ENCODE peak calls at places on chromosomes 2 and 18, in four cellular contexts. One of them, this sample, is unnamed.

GRCh38 chr2:158211516-158211915 is 109.8 kb downstream of the UPP2 start:
- DNase-seq in SK-N-SH: no peak
- DNase-seq in GM12878: no peak
- DNase-seq in K562: no peak
- DNase-seq in this sample: no peak

GRCh38 chr18:39966275-39966674 is 1988.8 kb upstream of the PIK3C3 start:
- DNase-seq in K562: no peak
- DNase-seq in SK-N-SH: no peak
- DNase-seq in GM12878: no peak
- DNase-seq in this sample: no peak

GRCh38 chr2:105734762-105735538 is 9.8 kb upstream of the NCK2 start:
- DNase-seq in GM12878: no peak
- DNase-seq in K562: no peak
- DNase-seq in SK-N-SH: no peak
- DNase-seq in this sample: no peak

GRCh38 chr2:23563673-23564617 is 179.0 kb downstream of the KLHL29 start:
- DNase-seq in SK-N-SH: peak; percentile 93
- DNase-seq in GM12878: no peak
- DNase-seq in K562: no peak
- DNase-seq in this sample: no peak

GRCh38 chr2:216880509-216881184 is 20.8 kb upstream of the TNP1 start:
- DNase-seq in SK-N-SH: no peak
- DNase-seq in GM12878: no peak
- DNase-seq in K562: peak; percentile 59
- DNase-seq in this sample: no peak

GRCh38 chr2:4992226-4992625 is 700.0 kb upstream of the SOX11 start:
- DNase-seq in SK-N-SH: peak; percentile 41
- DNase-seq in GM12878: no peak
- DNase-seq in K562: no peak
- DNase-seq in this sample: no peak

GRCh38 chr2:64466696-64467462 is 12.9 kb downstream of the LGALSL start:
- DNase-seq in K562: no peak
- DNase-seq in GM12878: no peak
- DNase-seq in SK-N-SH: no peak
- DNase-seq in this sample: no peak

GRCh38 chr2:64987963-64988419 is 1.2 kb upstream of the SLC1A4 start:
- DNase-seq in K562: no peak
- DNase-seq in SK-N-SH: no peak
- DNase-seq in GM12878: peak; percentile 59
- DNase-seq in this sample: peak; percentile 74

GRCh38 chr2:81481994-81482368 is 1177.4 kb upstream of the LRRTM1 start:
- DNase-seq in GM12878: no peak
- DNase-seq in K562: no peak
- DNase-seq in SK-N-SH: peak; percentile 3
- DNase-seq in this sample: no peak

GRCh38 chr2:36597532-36598377 is at the start of gene FEZ2:
- DNase-seq in GM12878: peak; percentile 24
- DNase-seq in SK-N-SH: peak; percentile 96
- DNase-seq in K562: peak; percentile 92
- DNase-seq in this sample: peak; percentile 80

GRCh38 chr2:181575650-181576025 is 81.3 kb downstream of the CERKL start:
- DNase-seq in K562: no peak
- DNase-seq in SK-N-SH: no peak
- DNase-seq in GM12878: no peak
- DNase-seq in this sample: no peak
- TF ChIP-seq NFIC in K562: no peak
- TF ChIP-seq NFIC in SK-N-SH: no peak
- TF ChIP-seq NFIC in GM12878: no peak
- TF ChIP-seq NFIC in this sample: no peak

GRCh38 chr2:193476171-193476800 is 1281.6 kb upstream of the TMEFF2 start:
- DNase-seq in K562: no peak
- DNase-seq in GM12878: no peak
- DNase-seq in SK-N-SH: no peak
- DNase-seq in this sample: peak; percentile 16
- TF ChIP-seq NFIC in K562: no peak
- TF ChIP-seq NFIC in GM12878: no peak
- TF ChIP-seq NFIC in SK-N-SH: no peak
- TF ChIP-seq NFIC in this sample: no peak

GRCh38 chr18:48994926-48995835 is 44.4 kb upstream of the SMAD7 start:
- DNase-seq in SK-N-SH: no peak
- DNase-seq in GM12878: no peak
- DNase-seq in K562: no peak
- DNase-seq in this sample: no peak

GRCh38 chr18:48993586-48993985 is 42.8 kb upstream of the SMAD7 start:
- DNase-seq in GM12878: no peak
- DNase-seq in SK-N-SH: no peak
- DNase-seq in K562: no peak
- DNase-seq in this sample: no peak

GRCh38 chr18:48992791-48993555 is 42.2 kb upstream of the SMAD7 start:
- DNase-seq in GM12878: peak; percentile 13
- DNase-seq in K562: no peak
- DNase-seq in SK-N-SH: no peak
- DNase-seq in this sample: no peak

GRCh38 chr18:48996041-48996440 is 45.3 kb upstream of the SMAD7 start:
- DNase-seq in GM12878: no peak
- DNase-seq in K562: no peak
- DNase-seq in SK-N-SH: no peak
- DNase-seq in this sample: no peak

DNA sequence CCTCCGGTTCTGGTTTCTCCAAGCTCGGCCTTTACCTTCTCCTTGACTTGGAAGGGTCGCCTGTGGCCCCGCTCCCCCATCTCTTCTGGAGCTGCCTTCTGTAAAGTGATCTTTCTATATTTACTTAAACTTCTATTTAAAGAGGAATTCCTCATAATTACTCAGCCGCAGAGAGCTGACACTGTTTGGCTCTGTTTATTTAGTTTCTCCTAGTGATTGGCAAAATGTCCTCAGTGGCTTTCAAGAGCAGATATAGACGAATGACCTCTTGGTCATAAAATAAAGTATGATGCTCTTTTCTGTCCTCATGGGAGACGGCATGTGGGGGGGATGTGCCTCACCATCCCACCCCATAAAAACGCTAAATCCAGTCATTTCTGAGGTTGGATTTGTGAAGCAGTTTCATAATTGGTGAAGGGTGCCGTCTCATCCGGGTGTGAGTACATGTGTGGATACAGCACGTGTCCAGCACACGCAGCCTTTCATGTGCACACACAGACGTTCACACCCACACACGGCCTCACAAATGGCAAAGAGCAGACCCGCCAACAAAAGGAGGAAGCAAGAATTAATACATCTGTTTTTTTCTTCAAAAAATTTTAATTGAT is 43.4 kb upstream of the SMAD7 start:
- DNase-seq in SK-N-SH: no peak
- DNase-seq in K562: no peak
- DNase-seq in GM12878: no peak
- DNase-seq in this sample: peak; percentile 48
- TF ChIP-seq NFIC in SK-N-SH: no peak
- TF ChIP-seq NFIC in K562: no peak
- TF ChIP-seq NFIC in GM12878: no peak
- TF ChIP-seq NFIC in this sample: no peak

DNA sequence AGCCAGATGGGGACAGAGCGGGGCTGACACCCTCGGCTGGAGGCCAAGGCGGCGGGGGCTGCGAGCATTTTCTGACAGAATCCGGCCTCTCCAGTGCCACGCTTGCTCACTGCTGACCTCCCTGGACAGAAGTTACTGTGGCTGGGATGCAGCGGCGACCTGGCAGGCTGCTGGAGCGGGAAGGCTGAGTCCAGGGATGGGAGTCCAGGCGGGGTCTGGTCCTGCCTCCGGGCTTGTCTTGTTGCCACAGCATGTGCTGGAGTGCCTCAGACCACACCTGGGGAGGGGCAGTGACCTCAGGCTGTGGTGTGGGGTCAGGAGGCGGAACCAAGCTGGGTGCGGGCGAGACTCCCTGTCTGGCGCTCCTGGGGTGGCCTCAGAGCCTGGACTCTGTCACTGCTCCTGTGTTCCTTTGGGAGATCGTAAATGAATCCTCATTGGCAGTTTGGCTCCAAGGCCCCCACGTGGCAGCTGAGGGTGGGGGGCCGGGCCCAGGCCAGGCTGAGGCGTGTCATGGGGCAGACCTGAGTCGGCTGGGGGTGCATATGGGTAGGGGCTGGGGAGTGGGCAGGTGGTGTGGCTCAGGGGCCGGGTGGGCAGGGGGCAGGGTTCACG is 5.5 kb downstream of the BOK start:
- DNase-seq in SK-N-SH: no peak
- DNase-seq in GM12878: no peak
- DNase-seq in K562: no peak
- DNase-seq in this sample: peak; percentile 44
- TF ChIP-seq NFIC in SK-N-SH: no peak
- TF ChIP-seq NFIC in GM12878: no peak
- TF ChIP-seq NFIC in K562: no peak
- TF ChIP-seq NFIC in this sample: no peak

DNA sequence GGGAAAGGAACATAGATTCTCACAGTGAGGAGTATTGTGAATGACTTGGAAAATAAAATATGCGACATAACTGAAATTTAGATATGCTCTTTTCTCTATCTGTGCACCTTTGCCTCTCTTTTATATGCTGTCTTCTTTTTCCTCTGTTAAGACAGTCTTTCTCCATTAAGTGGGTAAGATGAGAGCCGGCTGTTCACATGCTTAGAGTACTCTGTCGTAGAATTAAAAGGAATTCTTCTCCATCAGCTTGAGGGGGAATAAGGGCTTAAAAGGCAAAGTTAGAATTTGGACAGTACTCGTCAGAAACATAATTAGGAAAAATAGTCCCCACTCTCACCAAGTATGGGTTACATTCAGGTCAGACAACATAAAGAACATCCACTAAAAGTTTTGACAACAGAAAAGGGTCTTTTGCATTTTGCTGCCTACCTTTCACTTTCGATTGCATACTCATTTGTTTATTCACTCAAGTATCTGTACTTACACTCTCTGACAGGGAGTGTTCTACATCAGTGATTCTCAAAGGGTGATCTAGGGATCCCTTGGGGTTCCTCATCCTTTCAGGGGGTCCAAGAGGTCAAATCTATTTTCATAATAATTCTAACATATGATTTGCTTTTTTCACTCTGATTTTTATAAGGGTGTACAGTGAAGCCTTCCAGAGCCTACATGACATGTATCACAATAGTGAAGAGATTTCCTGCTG is 48.0 kb downstream of the ARHGAP15 start:
- DNase-seq in GM12878: peak; percentile 55
- DNase-seq in K562: no peak
- DNase-seq in SK-N-SH: no peak
- DNase-seq in this sample: no peak
- TF ChIP-seq NFIC in GM12878: peak; percentile 61
- TF ChIP-seq NFIC in K562: no peak
- TF ChIP-seq NFIC in SK-N-SH: no peak
- TF ChIP-seq NFIC in this sample: no peak

GRCh38 chr2:205930209-205930608 is 155.8 kb downstream of the INO80D start:
- DNase-seq in GM12878: no peak
- DNase-seq in SK-N-SH: no peak
- DNase-seq in K562: no peak
- DNase-seq in this sample: no peak

GRCh38 chr2:205931388-205931787 is 154.6 kb downstream of the INO80D start:
- DNase-seq in SK-N-SH: no peak
- DNase-seq in GM12878: no peak
- DNase-seq in K562: no peak
- DNase-seq in this sample: no peak

GRCh38 chr2:205929445-205930027 is 156.4 kb downstream of the INO80D start:
- DNase-seq in GM12878: no peak
- DNase-seq in SK-N-SH: no peak
- DNase-seq in K562: no peak
- DNase-seq in this sample: peak; percentile 74

GRCh38 chr2:205924676-205925075 is 161.3 kb downstream of the INO80D start:
- DNase-seq in SK-N-SH: no peak
- DNase-seq in GM12878: no peak
- DNase-seq in K562: no peak
- DNase-seq in this sample: no peak

DNA sequence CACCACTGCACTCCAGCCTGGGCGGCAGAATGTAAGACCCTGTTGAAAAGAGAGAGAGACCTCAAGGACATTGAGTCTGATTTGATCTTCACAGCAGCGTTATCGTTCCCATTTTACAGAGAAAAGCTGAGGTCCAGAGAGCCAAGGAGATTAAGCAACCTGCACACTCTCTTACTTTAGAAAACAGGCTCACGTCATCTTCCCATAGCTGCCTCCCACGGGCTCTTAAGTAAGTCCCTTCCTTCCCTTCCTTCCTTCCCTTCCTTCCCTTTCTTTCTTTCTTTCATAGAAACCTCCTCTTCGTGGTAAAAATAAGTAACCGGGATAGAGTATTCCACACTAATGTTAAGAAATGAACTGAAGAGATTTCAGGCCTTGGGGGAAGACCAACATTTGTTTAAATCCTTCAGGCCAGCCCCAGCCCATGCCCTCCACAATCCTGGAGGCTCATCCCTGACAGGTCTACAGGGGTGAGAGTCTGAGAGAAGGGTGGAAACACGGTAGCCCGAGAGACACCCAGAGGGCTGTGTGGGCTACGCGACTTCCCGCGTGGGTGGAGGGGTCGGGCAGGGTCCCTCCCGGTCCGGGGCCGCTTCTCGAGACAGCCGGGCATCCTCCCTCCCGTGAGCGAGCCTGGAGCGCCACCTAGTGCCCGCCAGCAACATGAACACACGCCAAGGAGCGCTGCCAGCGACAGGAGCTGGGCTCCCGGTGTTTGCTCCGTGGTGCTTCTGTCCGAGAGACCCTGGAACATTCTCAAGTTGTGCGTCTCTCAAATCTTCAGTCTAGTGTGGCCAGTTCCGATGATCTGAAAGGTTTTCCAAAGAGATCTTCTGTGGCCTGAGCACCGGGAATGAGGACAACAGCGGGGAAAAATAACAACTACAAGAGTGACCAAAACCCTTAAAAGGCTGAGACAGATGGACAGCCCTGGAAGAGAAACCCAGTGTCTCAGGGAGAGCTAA is 160.3 kb downstream of the INO80D start:
- DNase-seq in SK-N-SH: peak; percentile 88
- DNase-seq in K562: peak; percentile 78
- DNase-seq in GM12878: no peak
- DNase-seq in this sample: peak; percentile 38
- TF ChIP-seq NFIC in SK-N-SH: no peak
- TF ChIP-seq NFIC in K562: no peak
- TF ChIP-seq NFIC in GM12878: no peak
- TF ChIP-seq NFIC in this sample: no peak

GRCh38 chr2:234257859-234258561 is 207.5 kb downstream of the SPP2 start:
- DNase-seq in GM12878: no peak
- DNase-seq in K562: no peak
- DNase-seq in SK-N-SH: peak; percentile 61
- DNase-seq in this sample: peak; percentile 64

GRCh38 chr2:234254783-234255521 is 204.4 kb downstream of the SPP2 start:
- DNase-seq in SK-N-SH: no peak
- DNase-seq in K562: no peak
- DNase-seq in GM12878: no peak
- DNase-seq in this sample: no peak

GRCh38 chr2:234258562-234259141 is 208.2 kb downstream of the SPP2 start:
- DNase-seq in K562: no peak
- DNase-seq in GM12878: no peak
- DNase-seq in SK-N-SH: no peak
- DNase-seq in this sample: no peak

GRCh38 chr2:234259440-234259839 is 208.9 kb downstream of the SPP2 start:
- DNase-seq in K562: no peak
- DNase-seq in SK-N-SH: no peak
- DNase-seq in GM12878: no peak
- DNase-seq in this sample: no peak

GRCh38 chr2:234256516-234256915 is 206.0 kb downstream of the SPP2 start:
- DNase-seq in GM12878: no peak
- DNase-seq in SK-N-SH: no peak
- DNase-seq in K562: no peak
- DNase-seq in this sample: no peak
- TF ChIP-seq NFIC in GM12878: no peak
- TF ChIP-seq NFIC in SK-N-SH: no peak
- TF ChIP-seq NFIC in K562: no peak
- TF ChIP-seq NFIC in this sample: no peak

GRCh38 chr2:239719791-239720410 is 305.2 kb downstream of the NDUFA10 start:
- DNase-seq in SK-N-SH: no peak
- DNase-seq in GM12878: no peak
- DNase-seq in K562: no peak
- DNase-seq in this sample: no peak
- TF ChIP-seq NFIC in SK-N-SH: no peak
- TF ChIP-seq NFIC in GM12878: no peak
- TF ChIP-seq NFIC in K562: no peak
- TF ChIP-seq NFIC in this sample: no peak